ENCODE peak calls at places on chromosome 2, in eight cellular contexts. C is heart right ventricle, V is PC-3, X is naive B cell, N is GM12891, F is AG04450, O is NCI-H1092, I is fibroblast of the aortic adventitia. S is an unnamed sample.

GRCh38 chr2:68732036-68732435 is 2.6 kb upstream of the ARHGAP25 start:
- DNase-seq in C (no peak), V (no peak), X (no peak), N (no peak), F (no peak), O (no peak), I (no peak), S (no peak)

GRCh38 chr2:179580378-179581146 is 280.9 kb downstream of the ZNF385B start:
- DNase-seq in C (peak), V (no peak), X (no peak), N (no peak), F (no peak), O (no peak), I (no peak), S (no peak)

GRCh38 chr2:237479747-237480146 is 7.3 kb upstream of the MLPH start:
- DNase-seq in C (no peak), V (no peak), X (no peak), N (no peak), F (no peak), O (no peak), I (peak), S (no peak)

GRCh38 chr2:30965085-30965484 is 157.8 kb upstream of the CAPN13 start:
- DNase-seq in C (no peak), V (no peak), X (no peak), N (no peak), F (no peak), O (no peak), I (no peak), S (no peak)

GRCh38 chr2:195932-196331 is 67.9 kb downstream of the SH3YL1 start:
- DNase-seq in C (no peak), V (no peak), X (no peak), N (no peak), F (no peak), O (no peak), I (no peak), S (no peak)

GRCh38 chr2:161905389-161906046 is 168.5 kb downstream of the DPP4 start:
- DNase-seq in C (no peak), V (peak), X (peak), N (no peak), F (no peak), O (peak), I (peak), S (peak)

GRCh38 chr2:122018736-122019135 is 263.3 kb downstream of the TSN start:
- DNase-seq in C (no peak), V (no peak), X (no peak), N (no peak), F (no peak), O (no peak), I (no peak), S (no peak)

GRCh38 chr2:64943387-64944150 is 45.6 kb upstream of the SLC1A4 start:
- DNase-seq in C (peak), V (peak), X (no peak), N (no peak), F (no peak), O (no peak), I (peak), S (peak)

GRCh38 chr2:108367776-108368175 is 10.0 kb upstream of the SULT1C4 start:
- DNase-seq in C (no peak), V (no peak), X (no peak), N (no peak), F (no peak), O (no peak), I (no peak), S (no peak)

GRCh38 chr2:229350117-229350805 is 79.2 kb upstream of the PID1 start:
- DNase-seq in C (no peak), V (peak), X (no peak), N (no peak), F (no peak), O (no peak), I (peak), S (no peak)